ENCODE peak calls at places on chromosome 22, in eight cellular contexts. V is cardiac muscle cell, Q is brain microvascular endothelial cell, B is left ventricle myocardium inferior, M is GM06990, F is right atrium auricular region, I is prostate gland, E is pancreas. X is an unnamed sample.

GRCh38 chr22:39481054-39481453 is 21.0 kb upstream of the MIEF1 start:
- DNase-seq in V (no peak), Q (no peak), B (no peak), M (no peak), F (no peak), I (no peak), E (no peak), X (no peak)

GRCh38 chr22:36323855-36324331 is 63.9 kb downstream of the MYH9 start:
- DNase-seq in V (peak; percentile 43), Q (peak; percentile 59), B (peak; percentile 77), M (no peak), F (peak; percentile 88), I (no peak), E (no peak), X (no peak)

GRCh38 chr22:24244144-24244787 is 616 bp downstream of the GGT5 start:
- DNase-seq in V (peak; percentile 83), Q (peak; percentile 75), B (peak; percentile 50), M (no peak), F (no peak), I (no peak), E (no peak), X (no peak)

GRCh38 chr22:35509960-35510359 is 30.7 kb upstream of the RASD2 start:
- DNase-seq in V (no peak), Q (no peak), B (no peak), M (no peak), F (no peak), I (no peak), E (no peak), X (no peak)

GRCh38 chr22:35966314-35967045 is 62.1 kb downstream of the RBFOX2 start:
- DNase-seq in V (no peak), Q (no peak), B (no peak), M (no peak), F (no peak), I (no peak), E (no peak), X (no peak)

GRCh38 chr22:17172172-17172833 is 13.2 kb upstream of the HDHD5 start:
- DNase-seq in V (no peak), Q (no peak), B (peak; percentile 64), M (no peak), F (peak; percentile 62), I (peak; percentile 55), E (peak; percentile 61), X (no peak)

GRCh38 chr22:22870577-22871398 is 16.8 kb upstream of the IGLL5 start:
- DNase-seq in V (no peak), Q (no peak), B (no peak), M (no peak), F (no peak), I (no peak), E (no peak), X (no peak)

GRCh38 chr22:39932918-39933649 is 27.1 kb upstream of the TMA7B start:
- DNase-seq in V (peak; percentile 53), Q (no peak), B (no peak), M (no peak), F (no peak), I (no peak), E (peak; percentile 47), X (no peak)

GRCh38 chr22:44155115-44155514 is 25.6 kb upstream of the PARVG start:
- DNase-seq in V (no peak), Q (no peak), B (no peak), M (no peak), F (no peak), I (no peak), E (no peak), X (no peak)

GRCh38 chr22:25366408-25366807 is 147.0 kb downstream of the CRYBB2 start:
- DNase-seq in V (no peak), Q (no peak), B (no peak), M (no peak), F (no peak), I (no peak), E (no peak), X (no peak)

GRCh38 chr22:37496651-37497599 is 10.7 kb upstream of the MFNG start:
- DNase-seq in V (peak; percentile 91), Q (peak; percentile 76), B (no peak), M (no peak), F (no peak), I (no peak), E (no peak), X (peak; percentile 92)

GRCh38 chr22:40385041-40385782 is 14.8 kb downstream of the SGSM3 start:
- DNase-seq in V (no peak), Q (no peak), B (no peak), M (peak; percentile 34), F (no peak), I (no peak), E (no peak), X (no peak)

GRCh38 chr22:46057762-46058420 is 80.9 kb upstream of the WNT7B start:
- DNase-seq in V (peak; percentile 51), Q (no peak), B (peak; percentile 44), M (peak; percentile 50), F (no peak), I (peak; percentile 84), E (peak; percentile 43), X (no peak)
- H3K4me3 ChIP-seq in V (no peak overlapping the region), Q (no peak overlapping the region), B (peak overlapping the region; percentile 84), M (peak overlapping the region; percentile 48), F (peak overlapping the region; percentile 66), I (peak overlapping the region; percentile 31), E (no peak overlapping the region), X (no peak overlapping the region)

GRCh38 chr22:31749636-31750364 is at the start of gene PRR14L:
- DNase-seq in V (peak; percentile 97), Q (peak; percentile 93), B (peak; percentile 99), M (peak; percentile 98), F (peak; percentile 98), I (peak; percentile 98), E (peak; percentile 98), X (peak; percentile 81)
- TF ChIP-seq CTCF in V (peak; percentile 18), Q (no peak), B (peak; percentile 20), M (peak; percentile 3), F (no peak), I (peak; percentile 12), E (no peak), X (peak; percentile 1)

GRCh38 chr22:27199354-27199753 is 542.0 kb downstream of the MIAT start:
- DNase-seq in V (no peak), Q (no peak), B (no peak), M (no peak), F (no peak), I (no peak), E (no peak), X (no peak)

GRCh38 chr22:27203276-27203660 is 545.9 kb downstream of the MIAT start:
- DNase-seq in V (no peak), Q (no peak), B (no peak), M (no peak), F (no peak), I (no peak), E (no peak), X (no peak)

GRCh38 chr22:27204817-27205216 is 547.4 kb downstream of the MIAT start:
- DNase-seq in V (no peak), Q (no peak), B (no peak), M (no peak), F (no peak), I (no peak), E (no peak), X (no peak)

GRCh38 chr22:27204280-27204679 is 546.9 kb downstream of the MIAT start:
- DNase-seq in V (no peak), Q (no peak), B (no peak), M (no peak), F (no peak), I (no peak), E (no peak), X (no peak)

GRCh38 chr22:27201741-27202140 is 544.4 kb downstream of the MIAT start:
- DNase-seq in V (no peak), Q (no peak), B (no peak), M (no peak), F (no peak), I (no peak), E (no peak), X (no peak)
- H3K27me3 ChIP-seq in V (no peaks in the 10 kb centered on the region), Q (no peaks in the 10 kb centered on the region), B (peaks cover 96% of the 10 kb centered on the region), M (no peaks in the 10 kb centered on the region), F (no peaks in the 10 kb centered on the region), I (no peaks in the 10 kb centered on the region), E (no peaks in the 10 kb centered on the region), X (no peaks in the 10 kb centered on the region)

GRCh38 chr22:32801001-32801435 is 487 bp upstream of the TIMP3 start:
- DNase-seq in V (no peak), Q (no peak), B (no peak), M (no peak), F (no peak), I (no peak), E (no peak), X (no peak)
- H3K4me3 ChIP-seq in V (peak overlapping the region; percentile 97), Q (peak overlapping the region; percentile 85), B (peak overlapping the region; percentile 100), M (no peak overlapping the region), F (peak overlapping the region; percentile 100), I (peak overlapping the region; percentile 56), E (peak overlapping the region; percentile 20), X (peak overlapping the region; percentile 51)

DNA sequence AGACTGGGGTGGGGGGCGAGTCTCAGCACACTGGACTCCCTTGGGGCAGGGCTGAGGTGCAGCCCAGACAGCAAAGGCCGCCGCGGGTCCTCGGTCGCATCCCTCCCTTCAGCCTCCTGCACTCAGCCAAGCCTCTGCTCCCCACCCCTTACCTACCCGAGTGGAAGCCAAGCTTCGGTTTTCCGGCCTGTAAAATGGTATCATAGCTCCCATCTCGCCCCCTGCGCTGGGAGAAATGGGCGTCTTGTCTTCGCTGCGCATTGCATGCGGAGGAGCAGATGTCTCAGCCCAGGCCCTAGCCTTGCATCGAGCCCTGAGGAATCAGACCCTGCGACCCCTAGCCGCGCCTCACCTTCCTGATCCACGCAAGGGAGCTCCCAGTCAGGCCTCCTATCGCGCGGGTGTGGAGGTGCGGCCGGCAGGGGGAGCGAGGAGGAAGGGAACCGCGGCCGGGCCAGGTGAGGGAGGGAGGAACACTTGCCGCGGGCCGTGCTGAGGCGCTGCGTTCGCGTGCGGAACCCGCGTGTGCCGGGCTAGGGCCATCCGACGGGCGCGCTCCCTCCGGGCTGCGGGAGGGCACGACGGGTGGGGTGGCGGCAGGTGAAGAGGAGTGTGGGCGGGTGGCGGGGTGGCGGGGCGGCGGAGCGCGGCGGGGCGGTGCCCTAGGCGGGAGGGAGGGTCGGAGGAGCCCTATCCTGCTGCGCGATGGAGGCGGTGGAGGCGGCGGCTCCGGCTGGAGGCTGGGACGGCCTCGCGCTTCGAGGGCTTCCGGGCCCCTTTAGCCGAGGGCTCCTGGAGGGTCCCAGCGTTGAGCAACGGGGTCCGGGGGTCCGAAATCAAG is 4.1 kb upstream of the TBX1 start:
- DNase-seq in V (no peak), Q (no peak), B (no peak), M (peak; percentile 62), F (no peak), I (peak; percentile 68), E (peak; percentile 68), X (no peak)
- TF ChIP-seq CTCF in V (peak; percentile 47), Q (peak; percentile 63), B (peak; percentile 55), M (peak; percentile 72), F (no peak), I (peak; percentile 76), E (no peak), X (peak; percentile 52)

DNA sequence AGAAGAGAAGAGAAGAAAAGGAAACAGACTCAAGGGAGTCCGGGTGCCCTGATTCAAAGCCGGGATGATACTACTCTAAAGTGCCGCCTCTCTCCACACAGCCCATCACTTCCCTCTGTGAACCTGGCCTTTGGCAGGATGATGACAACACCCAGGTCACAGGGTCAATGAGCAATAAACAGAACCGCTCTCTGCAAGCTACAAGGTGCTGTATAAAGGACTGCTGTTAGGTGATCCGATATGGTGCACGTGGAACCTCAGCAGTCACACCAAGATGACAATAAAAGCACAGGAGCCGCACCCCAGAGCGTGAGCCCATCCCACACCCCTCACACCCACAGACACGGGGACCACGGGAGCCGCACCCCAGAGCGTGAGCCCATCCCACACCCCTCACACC is 10.7 kb downstream of the TTLL1 start:
- DNase-seq in V (no peak), Q (no peak), B (no peak), M (no peak), F (no peak), I (no peak), E (no peak), X (no peak)
- H3K27me3 ChIP-seq in V (no peaks in the 10 kb centered on the region), Q (no peaks in the 10 kb centered on the region), B (no peaks in the 10 kb centered on the region), M (no peaks in the 10 kb centered on the region), F (no peaks in the 10 kb centered on the region), I (no peaks in the 10 kb centered on the region), E (no peaks in the 10 kb centered on the region), X (no peaks in the 10 kb centered on the region)

GRCh38 chr22:45604239-45604711 is 67.4 kb upstream of the ATXN10 start:
- DNase-seq in V (no peak), Q (peak; percentile 33), B (no peak), M (no peak), F (no peak), I (peak; percentile 54), E (no peak), X (no peak)
- H3K4me3 ChIP-seq in V (no peak overlapping the region), Q (no peak overlapping the region), B (no peak overlapping the region), M (no peak overlapping the region), F (no peak overlapping the region), I (no peak overlapping the region), E (no peak overlapping the region), X (no peak overlapping the region)